ENCODE peak calls at places on chromosome 7, in seven cellular contexts. E is NCI-H774, W is T-helper 1 cell, Z is AG09319, V is SJSA1, O is NCI-H2171 treated with DMSO at 0.1 percent for 48 hours, P is iPS-NIHi11. Q is an unnamed sample.

GRCh38 chr7:131507592-131508331 is 48.7 kb downstream of the PODXL start:
- DNase-seq in E (peak), W (peak), Z (no peak), V (peak), O (peak), P (peak), Q (peak)

GRCh38 chr7:2431260-2431867 is 28.0 kb downstream of the CHST12 start:
- DNase-seq in E (no peak), W (no peak), Z (no peak), V (no peak), O (no peak), P (peak), Q (no peak)

GRCh38 chr7:157411580-157411979 is 74.8 kb downstream of the DNAJB6 start:
- DNase-seq in E (no peak), W (no peak), Z (no peak), V (no peak), O (no peak), P (peak), Q (no peak)

GRCh38 chr7:128937647-128938523 is at the start of gene IRF5:
- DNase-seq in E (peak), W (no peak), Z (no peak), V (peak), O (peak), P (peak), Q (no peak)

GRCh38 chr7:17234398-17235021 is 63.9 kb upstream of the AHR start:
- DNase-seq in E (no peak), W (peak), Z (peak), V (peak), O (no peak), P (no peak), Q (peak)

GRCh38 chr7:152862033-152862432 is 102.5 kb downstream of the ACTR3B start:
- DNase-seq in E (no peak), W (no peak), Z (no peak), V (no peak), O (no peak), P (no peak), Q (no peak)

GRCh38 chr7:28595081-28595480 is 182.8 kb downstream of the CREB5 start:
- DNase-seq in E (no peak), W (no peak), Z (no peak), V (no peak), O (peak), P (no peak), Q (no peak)

GRCh38 chr7:1566687-1567081 is 3.1 kb downstream of the PSMG3 start:
- DNase-seq in E (no peak), W (no peak), Z (no peak), V (no peak), O (no peak), P (no peak), Q (no peak)

GRCh38 chr7:29989257-29989995 is at the start of gene SCRN1:
- DNase-seq in E (peak), W (no peak), Z (no peak), V (peak), O (peak), P (peak), Q (no peak)

GRCh38 chr7:71480814-71481213 is 348.9 kb downstream of the GALNT17 start:
- DNase-seq in E (no peak), W (no peak), Z (no peak), V (no peak), O (no peak), P (no peak), Q (no peak)

GRCh38 chr7:112997831-112998230 is 88.8 kb downstream of the GPR85 start:
- DNase-seq in E (no peak), W (no peak), Z (no peak), V (no peak), O (no peak), P (no peak), Q (no peak)

GRCh38 chr7:142353147-142354058 is 95.5 kb upstream of the PRSS58 start:
- DNase-seq in E (no peak), W (no peak), Z (no peak), V (no peak), O (no peak), P (no peak), Q (no peak)

GRCh38 chr7:159105066-159105780 is 39.4 kb downstream of the VIPR2 start:
- DNase-seq in E (no peak), W (no peak), Z (no peak), V (no peak), O (no peak), P (no peak), Q (no peak)

Q was measured in smooth muscle cell of the brain vasculature.